ENCODE peak calls at places on chromosomes 4 and X, in five cellular contexts. B is activated CD8-positive, alpha-beta memory T cell treated with anti-CD3 and anti-CD28 coated beads for 1 hour; N is SW 1271; Y is substantia nigra; V is type B pancreatic cell. M is an unnamed sample.

GRCh38 chrX:133985164-133986007 is at the start of gene GPC3:
- DNase-seq in N (peak), Y (no peak), B (peak), V (peak), M (peak)

GRCh38 chr4:110164251-110164650 is 34.2 kb downstream of the ELOVL6 start:
- DNase-seq in B (no peak), V (no peak), Y (no peak), N (no peak), M (no peak)

GRCh38 chr4:14264437-14264836 is 636.9 kb upstream of the BOD1L1 start:
- DNase-seq in V (no peak), Y (no peak), B (no peak), N (no peak), M (no peak)

GRCh38 chrX:11968991-11969390 is 169.3 kb upstream of the FRMPD4 start:
- DNase-seq in Y (no peak), V (no peak), B (no peak), N (no peak), M (no peak)

GRCh38 chr4:115723621-115724020 is 610.2 kb upstream of the NDST4 start:
- DNase-seq in B (no peak), V (no peak), Y (no peak), N (no peak), M (no peak)

GRCh38 chr4:118981839-118982381 is 93.3 kb downstream of the SYNPO2 start:
- DNase-seq in V (no peak), N (peak), Y (peak), B (peak), M (peak)

GRCh38 chr4:143282170-143282760 is 54.4 kb upstream of the GAB1 start:
- DNase-seq in N (no peak), Y (no peak), V (no peak), B (no peak), M (no peak)

GRCh38 chrX:16666541-16666940 is 16.6 kb downstream of the S100G start:
- DNase-seq in N (no peak), Y (peak), B (no peak), V (no peak), M (no peak)

GRCh38 chr4:177047070-177047850 is 254.5 kb upstream of the VEGFC start:
- DNase-seq in Y (peak), B (peak), N (no peak), V (peak), M (peak)

GRCh38 chr4:39259571-39260330 is 77.4 kb downstream of the WDR19 start:
- DNase-seq in Y (no peak), N (no peak), V (no peak), B (no peak), M (no peak)

GRCh38 chrX:21374163-21374993 is at the start of gene CNKSR2:
- DNase-seq in B (peak), V (peak), N (peak), Y (peak), M (no peak)

GRCh38 chr4:135434936-135435335 is 1233.3 kb upstream of the PABPC4L start:
- DNase-seq in V (no peak), B (no peak), Y (no peak), N (no peak), M (no peak)

GRCh38 chr4:54400802-54401201 is 171.7 kb downstream of the PDGFRA start:
- DNase-seq in N (no peak), V (no peak), B (no peak), Y (peak), M (no peak)

GRCh38 chr4:79603681-79604080 is 195.7 kb upstream of the GK2 start:
- DNase-seq in B (no peak), N (no peak), Y (no peak), V (no peak), M (no peak)

GRCh38 chrX:34810364-34810763 is 132.2 kb upstream of the FAM47B start:
- DNase-seq in B (no peak), Y (no peak), N (no peak), V (no peak), M (no peak)

GRCh38 chr4:26687728-26688127 is 103.8 kb downstream of the TBC1D19 start:
- DNase-seq in N (no peak), V (no peak), Y (no peak), B (no peak), M (no peak)

GRCh38 chr4:8320386-8320750 is 50.8 kb downstream of the HTRA3 start:
- DNase-seq in V (peak), N (no peak), Y (no peak), B (no peak), M (peak)

GRCh38 chr4:66681962-66682361 is 863.3 kb downstream of the CENPC start:
- DNase-seq in N (no peak), V (no peak), B (no peak), Y (no peak), M (no peak)

GRCh38 chrX:153829549-153829798 is 870 bp downstream of the PDZD4 start:
- DNase-seq in Y (peak), V (no peak), N (no peak), B (no peak), M (peak)

M was measured in osteocyte.